ENCODE peak calls at places on chromosomes 5 and 9, in eight cellular contexts. D is BJ; R is nucleus accumbens; X is left ventricle myocardium inferior; U is C1 segment of cervical spinal cord; Z is neural crest cell; K is activated T-helper 1 cell treated with anti-CD3 and anti-CD28 coated beads, Interleukin-12 subunit alpha, Interleukin-12 subunit beta, Interleukin-2, Interleukin-4 antibody, amounts not matched to agents 30 ng/mL and 10 ng/mL and 1 ng/mL, durations not matched to agents 14 hours and 24 hours and 36 hours; Q is AG04449. T is an unnamed sample.

GRCh38 chr5:36647046-36647445 is 40.6 kb downstream of the SLC1A3 start:
- DNase-seq in D (no peak), R (no peak), X (no peak), U (no peak), Z (no peak), K (no peak), Q (no peak), T (no peak)

GRCh38 chr5:180143656-180144364 is 65.2 kb downstream of the RASGEF1C start:
- DNase-seq in D (no peak), R (no peak), X (no peak), U (no peak), Z (no peak), K (no peak), Q (no peak), T (no peak)

GRCh38 chr5:141039517-141039916 is 11.7 kb upstream of the PCDHB1 start:
- DNase-seq in D (no peak), R (no peak), X (no peak), U (no peak), Z (no peak), K (no peak), Q (no peak), T (no peak)

GRCh38 chr9:89890326-89890980 is 285.6 kb downstream of the GADD45G start:
- DNase-seq in D (no peak), R (no peak), X (no peak), U (no peak), Z (no peak), K (no peak), Q (no peak), T (no peak)

GRCh38 chr5:1698589-1699316 is 100.9 kb downstream of the MRPL36 start:
- DNase-seq in D (no peak), R (no peak), X (no peak), U (no peak), Z (no peak), K (no peak), Q (no peak), T (no peak)

GRCh38 chr9:24594234-24594850 is 48.6 kb upstream of the IZUMO3 start:
- DNase-seq in D (no peak), R (no peak), X (no peak), U (no peak), Z (no peak), K (no peak), Q (no peak), T (no peak)

GRCh38 chr5:31100781-31101180 is 92.7 kb upstream of the CDH6 start:
- DNase-seq in D (no peak), R (no peak), X (no peak), U (no peak), Z (no peak), K (no peak), Q (no peak), T (no peak)

GRCh38 chr9:96459268-96460007 is 9.5 kb downstream of the HABP4 start:
- DNase-seq in D (no peak), R (no peak), X (no peak), U (no peak), Z (no peak), K (no peak), Q (no peak), T (no peak)